ENCODE peak calls at places on chromosomes 6 and 20, in eight cellular contexts. K is SK-N-SH, P is WERI-Rb-1, T is astrocyte of the spinal cord, H is heart left ventricle, V is NB4, W is cardiac muscle cell, Z is GM06990. J is an unnamed sample.

GRCh38 chr6:69631552-69632346 is 165.1 kb downstream of the LMBRD1 start:
- DNase-seq in K (no peak), P (no peak), T (peak), H (no peak), V (no peak), W (no peak), Z (peak), J (no peak)

GRCh38 chr20:11389188-11389587 is 528.5 kb upstream of the BTBD3 start:
- DNase-seq in K (no peak), P (no peak), T (no peak), H (no peak), V (no peak), W (no peak), Z (no peak), J (no peak)

GRCh38 chr6:89934685-89935366 is 40.6 kb downstream of the GJA10 start:
- DNase-seq in K (peak), P (no peak), T (no peak), H (no peak), V (no peak), W (no peak), Z (no peak), J (no peak)

GRCh38 chr6:128723667-128724066 is 159.3 kb upstream of the LAMA2 start:
- DNase-seq in K (no peak), P (no peak), T (peak), H (no peak), V (no peak), W (no peak), Z (no peak), J (no peak)

GRCh38 chr20:51802170-51802745 is at the start of gene SALL4:
- DNase-seq in K (peak), P (no peak), T (no peak), H (no peak), V (no peak), W (peak), Z (no peak), J (peak)

GRCh38 chr20:13443690-13444089 is 195.0 kb downstream of the TASP1 start:
- DNase-seq in K (no peak), P (peak), T (no peak), H (no peak), V (no peak), W (no peak), Z (no peak), J (no peak)

GRCh38 chr20:12970372-12970821 is 38.4 kb upstream of the SPTLC3 start:
- DNase-seq in K (no peak), P (peak), T (peak), H (no peak), V (peak), W (peak), Z (no peak), J (no peak)

GRCh38 chr6:99132026-99132425 is 184.3 kb upstream of the FBXL4 start:
- DNase-seq in K (no peak), P (no peak), T (no peak), H (no peak), V (no peak), W (no peak), Z (no peak), J (no peak)

GRCh38 chr20:14617123-14617522 is 279.7 kb upstream of the FLRT3 start:
- DNase-seq in K (no peak), P (no peak), T (no peak), H (no peak), V (no peak), W (no peak), Z (no peak), J (no peak)

GRCh38 chr20:16243470-16243869 is 329.8 kb downstream of the KIF16B start:
- DNase-seq in K (peak), P (no peak), T (no peak), H (no peak), V (no peak), W (no peak), Z (no peak), J (peak)

GRCh38 chr20:53635189-53635588 is 41.5 kb upstream of the ZNF217 start:
- DNase-seq in K (no peak), P (no peak), T (no peak), H (no peak), V (peak), W (no peak), Z (no peak), J (no peak)

GRCh38 chr20:58655328-58656094 is 4.4 kb downstream of the STX16 start:
- DNase-seq in K (no peak), P (no peak), T (no peak), H (no peak), V (no peak), W (no peak), Z (no peak), J (no peak)

GRCh38 chr6:93418448-93419303 is 683 bp downstream of the EPHA7 start:
- DNase-seq in K (peak), P (peak), T (peak), H (peak), V (no peak), W (peak), Z (no peak), J (peak)

GRCh38 chr6:137866200-137866913 is 702 bp upstream of the TNFAIP3 start:
- DNase-seq in K (no peak), P (no peak), T (no peak), H (no peak), V (peak), W (no peak), Z (no peak), J (no peak)

GRCh38 chr20:49557449-49557848 is 10.5 kb downstream of the PTGIS start:
- DNase-seq in K (no peak), P (no peak), T (no peak), H (no peak), V (no peak), W (no peak), Z (no peak), J (no peak)

GRCh38 chr20:64038252-64038578 is 2.2 kb downstream of the C20orf204 start:
- DNase-seq in K (no peak), P (peak), T (no peak), H (no peak), V (no peak), W (no peak), Z (no peak), J (no peak)

GRCh38 chr6:8085053-8085511 is 17.3 kb downstream of the EEF1E1 start:
- DNase-seq in K (no peak), P (no peak), T (peak), H (peak), V (peak), W (peak), Z (no peak), J (no peak)

GRCh38 chr6:142700032-142700431 is 244.9 kb downstream of the HIVEP2 start:
- DNase-seq in K (no peak), P (no peak), T (no peak), H (no peak), V (peak), W (no peak), Z (no peak), J (no peak)

GRCh38 chr6:142699391-142699790 is 245.6 kb downstream of the HIVEP2 start:
- DNase-seq in K (no peak), P (no peak), T (no peak), H (no peak), V (no peak), W (no peak), Z (no peak), J (no peak)

GRCh38 chr6:142697912-142698311 is 247.1 kb downstream of the HIVEP2 start:
- DNase-seq in K (no peak), P (no peak), T (peak), H (no peak), V (no peak), W (peak), Z (no peak), J (no peak)

GRCh38 chr6:142700676-142701185 is 244.2 kb downstream of the HIVEP2 start:
- DNase-seq in K (no peak), P (no peak), T (no peak), H (no peak), V (no peak), W (no peak), Z (no peak), J (no peak)

DNA sequence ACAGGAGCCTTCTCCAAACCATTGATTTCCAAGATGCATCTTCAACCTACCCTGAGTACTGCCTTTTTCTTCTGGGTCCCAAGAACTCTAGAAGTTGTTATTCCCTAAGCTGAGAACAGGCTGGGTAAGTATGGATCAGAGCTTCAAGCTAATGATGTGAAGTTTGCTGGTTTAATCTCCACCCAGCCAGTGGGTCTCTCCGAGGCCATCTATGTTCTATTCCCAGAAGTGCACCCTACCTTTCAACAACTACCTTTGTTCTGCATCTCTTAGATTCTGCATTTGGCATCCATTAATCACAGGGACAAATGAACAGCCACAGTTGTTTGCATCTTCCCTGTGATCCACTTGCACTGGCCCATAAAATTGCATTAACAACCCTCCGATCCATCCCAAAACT is 246.2 kb downstream of the HIVEP2 start:
- DNase-seq in K (no peak), P (peak), T (no peak), H (no peak), V (no peak), W (no peak), Z (no peak), J (no peak)
- TF ChIP-seq CTCF in K (peak), P (peak), T (peak), H (no peak), V (no peak), W (no peak), Z (peak), J (peak)

DNA sequence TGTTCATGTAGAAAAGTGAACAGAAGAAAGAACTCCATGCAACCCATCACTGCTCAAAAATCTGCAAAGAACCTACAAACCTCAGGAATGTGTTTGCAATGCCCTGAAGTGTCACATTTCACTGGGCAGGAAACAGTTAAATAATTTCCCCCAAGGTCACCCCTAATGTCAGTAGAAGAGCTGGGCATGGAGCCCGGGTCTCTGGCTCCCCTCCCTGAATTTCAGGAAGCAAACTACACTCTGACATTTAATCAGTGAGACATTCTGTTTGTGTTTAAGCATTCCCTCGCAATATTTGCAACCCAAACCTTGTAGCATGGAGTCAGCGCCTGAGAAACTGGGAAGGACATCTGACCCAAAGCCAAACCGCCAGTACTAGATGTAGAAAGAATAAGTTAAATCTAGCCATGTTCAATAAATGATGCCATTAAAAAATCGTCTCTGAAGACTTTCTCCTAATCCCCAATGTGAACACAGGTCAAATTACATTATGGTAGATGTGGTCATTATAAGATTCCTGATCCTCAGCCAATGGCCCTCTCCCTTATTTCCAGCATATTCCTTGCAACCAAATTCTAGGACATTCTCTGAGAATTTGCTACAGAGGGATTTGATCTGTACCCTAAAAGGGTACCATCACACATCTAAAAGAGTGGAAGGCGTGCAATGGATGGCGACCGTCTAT is 91.2 kb upstream of the ADTRP start:
- DNase-seq in K (no peak), P (no peak), T (peak), H (peak), V (no peak), W (peak), Z (no peak), J (no peak)
- H3K4me3 ChIP-seq in K (no peak), P (no peak), T (no peak), H (no peak), V (no peak), W (no peak), Z (no peak), J (no peak)

DNA sequence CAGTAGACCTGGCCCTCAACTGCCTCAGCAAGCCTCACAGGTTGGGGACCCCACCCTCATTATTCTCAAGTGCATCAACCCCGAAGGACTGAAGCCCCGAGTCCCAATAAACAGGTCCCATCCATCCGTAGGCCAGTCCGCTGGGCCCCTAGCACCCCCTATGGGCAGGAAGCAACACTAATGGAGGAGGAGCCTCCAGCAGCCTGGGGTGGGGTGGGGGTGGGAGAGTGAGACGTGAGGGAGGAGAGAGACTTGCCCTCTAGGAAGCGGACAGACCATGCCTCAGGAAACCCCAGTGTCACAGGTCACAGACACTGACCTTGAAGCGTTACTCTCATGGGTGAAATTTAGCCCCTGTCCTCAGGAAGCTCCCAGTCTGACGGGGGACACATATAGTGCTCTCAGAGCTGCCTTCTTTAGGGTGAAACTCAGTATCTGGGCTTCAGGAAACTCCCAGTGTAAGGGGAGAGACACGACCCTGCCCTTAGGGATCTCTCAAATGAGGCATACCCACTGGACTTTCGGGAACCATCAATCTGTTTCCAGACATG is 125.9 kb downstream of the MRPL14 start:
- DNase-seq in K (peak), P (peak), T (no peak), H (no peak), V (peak), W (peak), Z (peak), J (no peak)
- TF ChIP-seq CTCF in K (peak), P (peak), T (peak), H (peak), V (peak), W (peak), Z (peak), J (peak)

GRCh38 chr6:91337967-91338366 is 751.1 kb upstream of the MAP3K7 start:
- DNase-seq in K (no peak), P (no peak), T (no peak), H (no peak), V (no peak), W (no peak), Z (no peak), J (no peak)
- H3K4me3 ChIP-seq in K (no peak), P (no peak), T (no peak), H (no peak), V (no peak), W (no peak), Z (no peak), J (no peak)

J was measured in BE2C.